ENCODE peak calls at places on chromosome 15, in five cellular contexts. C, K, T, I and U are unnamed samples.

GRCh38 chr15:58453931-58454793 is 22.4 kb downstream of the LIPC start:
- DNase-seq in C (no peak), K (peak), T (no peak), I (no peak), U (no peak)

GRCh38 chr15:91559066-91559465 is 294.4 kb upstream of the SLCO3A1 start:
- DNase-seq in C (no peak), K (no peak), T (no peak), I (no peak), U (no peak)

GRCh38 chr15:91047545-91048199 is 25.3 kb upstream of the VPS33B start:
- DNase-seq in C (no peak), K (peak), T (no peak), I (peak), U (no peak)

GRCh38 chr15:78000089-78000926 is 77.2 kb downstream of the TBC1D2B start:
- DNase-seq in C (peak), K (peak), T (peak), I (peak), U (no peak)

GRCh38 chr15:70523192-70523591 is 240.2 kb downstream of the UACA start:
- DNase-seq in C (no peak), K (no peak), T (no peak), I (no peak), U (no peak)

GRCh38 chr15:67941643-67942315 is 101.9 kb upstream of the RNU6-1 start:
- DNase-seq in C (no peak), K (no peak), T (no peak), I (peak), U (no peak)

GRCh38 chr15:41727143-41727542 is 47.1 kb upstream of the MAPKBP1 start:
- DNase-seq in C (no peak), K (no peak), T (no peak), I (peak), U (no peak)

GRCh38 chr15:44102675-44103254 is 92.3 kb downstream of the FRMD5 start:
- DNase-seq in C (peak), K (no peak), T (no peak), I (peak), U (no peak)

GRCh38 chr15:70833897-70834765 is 19.8 kb downstream of the LARP6 start:
- DNase-seq in C (no peak), K (no peak), T (no peak), I (peak), U (peak)

GRCh38 chr15:63351170-63351569 is 30.5 kb downstream of the CA12 start:
- DNase-seq in C (no peak), K (no peak), T (no peak), I (no peak), U (no peak)